ENCODE peak calls at places on chromosomes 12 and 14, in six cellular contexts. One of them, this sample, is unnamed.

GRCh38 chr12:39420043-39420442 is 22.9 kb downstream of the KIF21A start:
- DNase-seq in foreskin melanocyte: no peak
- DNase-seq in lower lobe of right lung: no peak
- DNase-seq in K562: no peak
- DNase-seq in NCI-H510A treated with DMSO at 0.1 percent for 48 hours: no peak
- DNase-seq in sciatic nerve: no peak
- DNase-seq in this sample: no peak

GRCh38 chr12:108017658-108018057 is 111.4 kb upstream of the WSCD2 start:
- DNase-seq in foreskin melanocyte: no peak
- DNase-seq in sciatic nerve: no peak
- DNase-seq in K562: no peak
- DNase-seq in NCI-H510A treated with DMSO at 0.1 percent for 48 hours: no peak
- DNase-seq in lower lobe of right lung: no peak
- DNase-seq in this sample: no peak

GRCh38 chr12:112945515-112945914 is 7.2 kb downstream of the OAS3 start:
- DNase-seq in lower lobe of right lung: no peak
- DNase-seq in sciatic nerve: no peak
- DNase-seq in NCI-H510A treated with DMSO at 0.1 percent for 48 hours: no peak
- DNase-seq in foreskin melanocyte: no peak
- DNase-seq in K562: no peak
- DNase-seq in this sample: no peak

GRCh38 chr14:101475468-101476257 is 85.6 kb upstream of the DIO3 start:
- DNase-seq in foreskin melanocyte: no peak
- DNase-seq in lower lobe of right lung: no peak
- DNase-seq in sciatic nerve: peak; percentile 57
- DNase-seq in K562: no peak
- DNase-seq in NCI-H510A treated with DMSO at 0.1 percent for 48 hours: no peak
- DNase-seq in this sample: peak; percentile 72

GRCh38 chr12:6313326-6313940 is 3.0 kb downstream of the PLEKHG6 start:
- DNase-seq in K562: no peak
- DNase-seq in NCI-H510A treated with DMSO at 0.1 percent for 48 hours: no peak
- DNase-seq in lower lobe of right lung: no peak
- DNase-seq in sciatic nerve: no peak
- DNase-seq in foreskin melanocyte: no peak
- DNase-seq in this sample: no peak

GRCh38 chr14:69536976-69537375 is 37.7 kb downstream of the CCDC177 start:
- DNase-seq in K562: no peak
- DNase-seq in foreskin melanocyte: no peak
- DNase-seq in lower lobe of right lung: no peak
- DNase-seq in sciatic nerve: no peak
- DNase-seq in NCI-H510A treated with DMSO at 0.1 percent for 48 hours: no peak
- DNase-seq in this sample: no peak

GRCh38 chr12:79187032-79187431 is 322.5 kb downstream of the SYT1 start:
- DNase-seq in NCI-H510A treated with DMSO at 0.1 percent for 48 hours: peak; percentile 62
- DNase-seq in foreskin melanocyte: no peak
- DNase-seq in lower lobe of right lung: no peak
- DNase-seq in sciatic nerve: no peak
- DNase-seq in K562: no peak
- DNase-seq in this sample: no peak

GRCh38 chr12:57243521-57244305 is 7.3 kb downstream of the STAC3 start:
- DNase-seq in K562: peak; percentile 92
- DNase-seq in foreskin melanocyte: no peak
- DNase-seq in NCI-H510A treated with DMSO at 0.1 percent for 48 hours: peak; percentile 89
- DNase-seq in lower lobe of right lung: peak; percentile 88
- DNase-seq in sciatic nerve: peak; percentile 91
- DNase-seq in this sample: peak; percentile 85

GRCh38 chr14:55819610-55820304 is 239.8 kb downstream of the KTN1 start:
- DNase-seq in foreskin melanocyte: no peak
- DNase-seq in lower lobe of right lung: no peak
- DNase-seq in sciatic nerve: no peak
- DNase-seq in K562: no peak
- DNase-seq in NCI-H510A treated with DMSO at 0.1 percent for 48 hours: no peak
- DNase-seq in this sample: no peak

GRCh38 chr14:70713096-70713875 is 71.6 kb downstream of the TTC9 start:
- DNase-seq in NCI-H510A treated with DMSO at 0.1 percent for 48 hours: no peak
- DNase-seq in lower lobe of right lung: no peak
- DNase-seq in sciatic nerve: no peak
- DNase-seq in foreskin melanocyte: no peak
- DNase-seq in K562: no peak
- DNase-seq in this sample: no peak

GRCh38 chr14:98937021-98937420 is 335.0 kb downstream of the BCL11B start:
- DNase-seq in NCI-H510A treated with DMSO at 0.1 percent for 48 hours: no peak
- DNase-seq in foreskin melanocyte: no peak
- DNase-seq in K562: no peak
- DNase-seq in lower lobe of right lung: no peak
- DNase-seq in sciatic nerve: peak; percentile 21
- DNase-seq in this sample: peak; percentile 7

GRCh38 chr12:52924764-52925716 is 20.2 kb upstream of the KRT8 start:
- DNase-seq in lower lobe of right lung: no peak
- DNase-seq in foreskin melanocyte: no peak
- DNase-seq in sciatic nerve: no peak
- DNase-seq in K562: peak; percentile 92
- DNase-seq in NCI-H510A treated with DMSO at 0.1 percent for 48 hours: peak; percentile 63
- DNase-seq in this sample: no peak

GRCh38 chr12:20450591-20450990 is 82.3 kb downstream of the PDE3A start:
- DNase-seq in NCI-H510A treated with DMSO at 0.1 percent for 48 hours: no peak
- DNase-seq in lower lobe of right lung: no peak
- DNase-seq in K562: no peak
- DNase-seq in foreskin melanocyte: no peak
- DNase-seq in sciatic nerve: no peak
- DNase-seq in this sample: no peak

GRCh38 chr14:64364907-64365306 is 23.2 kb upstream of the MTHFD1 start:
- DNase-seq in NCI-H510A treated with DMSO at 0.1 percent for 48 hours: no peak
- DNase-seq in lower lobe of right lung: no peak
- DNase-seq in K562: peak; percentile 24
- DNase-seq in sciatic nerve: no peak
- DNase-seq in foreskin melanocyte: no peak
- DNase-seq in this sample: no peak

GRCh38 chr14:32542507-32542906 is 213.4 kb downstream of the AKAP6 start:
- DNase-seq in sciatic nerve: no peak
- DNase-seq in lower lobe of right lung: no peak
- DNase-seq in NCI-H510A treated with DMSO at 0.1 percent for 48 hours: no peak
- DNase-seq in foreskin melanocyte: peak; percentile 38
- DNase-seq in K562: no peak
- DNase-seq in this sample: no peak

GRCh38 chr14:90820958-90821357 is 4.7 kb upstream of the TTC7B start:
- DNase-seq in NCI-H510A treated with DMSO at 0.1 percent for 48 hours: no peak
- DNase-seq in lower lobe of right lung: no peak
- DNase-seq in sciatic nerve: no peak
- DNase-seq in foreskin melanocyte: no peak
- DNase-seq in K562: no peak
- DNase-seq in this sample: no peak

GRCh38 chr12:47370421-47370820 is 290.7 kb upstream of the AMIGO2 start:
- DNase-seq in sciatic nerve: no peak
- DNase-seq in lower lobe of right lung: no peak
- DNase-seq in K562: no peak
- DNase-seq in foreskin melanocyte: no peak
- DNase-seq in NCI-H510A treated with DMSO at 0.1 percent for 48 hours: no peak
- DNase-seq in this sample: no peak

GRCh38 chr12:27193854-27194544 is 50.1 kb upstream of the STK38L start:
- DNase-seq in foreskin melanocyte: no peak
- DNase-seq in NCI-H510A treated with DMSO at 0.1 percent for 48 hours: no peak
- DNase-seq in lower lobe of right lung: no peak
- DNase-seq in K562: no peak
- DNase-seq in sciatic nerve: no peak
- DNase-seq in this sample: peak; percentile 94

GRCh38 chr12:128966411-128966810 is 113.1 kb downstream of the GLT1D1 start:
- DNase-seq in foreskin melanocyte: no peak
- DNase-seq in lower lobe of right lung: no peak
- DNase-seq in K562: no peak
- DNase-seq in sciatic nerve: no peak
- DNase-seq in NCI-H510A treated with DMSO at 0.1 percent for 48 hours: peak; percentile 88
- DNase-seq in this sample: no peak

GRCh38 chr12:108734200-108734906 is 3.0 kb upstream of the CORO1C start:
- DNase-seq in lower lobe of right lung: no peak
- DNase-seq in K562: peak; percentile 65
- DNase-seq in NCI-H510A treated with DMSO at 0.1 percent for 48 hours: no peak
- DNase-seq in foreskin melanocyte: no peak
- DNase-seq in sciatic nerve: no peak
- DNase-seq in this sample: no peak

GRCh38 chr14:94363171-94363624 is 25.2 kb downstream of the SERPINA1 start:
- DNase-seq in K562: no peak
- DNase-seq in lower lobe of right lung: no peak
- DNase-seq in NCI-H510A treated with DMSO at 0.1 percent for 48 hours: no peak
- DNase-seq in foreskin melanocyte: no peak
- DNase-seq in sciatic nerve: no peak
- DNase-seq in this sample: peak; percentile 27

GRCh38 chr14:93745603-93746273 is 42.5 kb downstream of the PRIMA1 start:
- DNase-seq in lower lobe of right lung: no peak
- DNase-seq in K562: no peak
- DNase-seq in NCI-H510A treated with DMSO at 0.1 percent for 48 hours: no peak
- DNase-seq in foreskin melanocyte: no peak
- DNase-seq in sciatic nerve: no peak
- DNase-seq in this sample: peak; percentile 61

GRCh38 chr12:58583541-58583940 is 336.8 kb downstream of the LRIG3 start:
- DNase-seq in lower lobe of right lung: no peak
- DNase-seq in NCI-H510A treated with DMSO at 0.1 percent for 48 hours: no peak
- DNase-seq in sciatic nerve: no peak
- DNase-seq in foreskin melanocyte: peak; percentile 70
- DNase-seq in K562: no peak
- DNase-seq in this sample: no peak

GRCh38 chr14:71415404-71415690 is 508.1 kb downstream of the PCNX1 start:
- DNase-seq in lower lobe of right lung: no peak
- DNase-seq in NCI-H510A treated with DMSO at 0.1 percent for 48 hours: no peak
- DNase-seq in foreskin melanocyte: no peak
- DNase-seq in sciatic nerve: no peak
- DNase-seq in K562: no peak
- DNase-seq in this sample: no peak

GRCh38 chr14:91149462-91149861 is 35.6 kb downstream of the DGLUCY start:
- DNase-seq in lower lobe of right lung: no peak
- DNase-seq in NCI-H510A treated with DMSO at 0.1 percent for 48 hours: no peak
- DNase-seq in sciatic nerve: no peak
- DNase-seq in K562: peak; percentile 78
- DNase-seq in foreskin melanocyte: no peak
- DNase-seq in this sample: peak; percentile 86

GRCh38 chr12:32671930-32672785 is 6.9 kb upstream of the DNM1L start:
- DNase-seq in NCI-H510A treated with DMSO at 0.1 percent for 48 hours: peak; percentile 51
- DNase-seq in lower lobe of right lung: no peak
- DNase-seq in sciatic nerve: no peak
- DNase-seq in K562: peak; percentile 53
- DNase-seq in foreskin melanocyte: peak; percentile 44
- DNase-seq in this sample: no peak

GRCh38 chr14:58796636-58797429 is 159.1 kb downstream of the DACT1 start:
- DNase-seq in lower lobe of right lung: no peak
- DNase-seq in sciatic nerve: no peak
- DNase-seq in NCI-H510A treated with DMSO at 0.1 percent for 48 hours: peak; percentile 42
- DNase-seq in foreskin melanocyte: no peak
- DNase-seq in K562: no peak
- DNase-seq in this sample: no peak

GRCh38 chr12:80400591-80400991 is 43.4 kb upstream of the PTPRQ start:
- DNase-seq in NCI-H510A treated with DMSO at 0.1 percent for 48 hours: no peak
- DNase-seq in foreskin melanocyte: no peak
- DNase-seq in sciatic nerve: no peak
- DNase-seq in K562: no peak
- DNase-seq in lower lobe of right lung: no peak
- DNase-seq in this sample: no peak